ENCODE peak calls at places on chromosomes 12 and 14, in eight cellular contexts. W is AG20443; Y is HCEC 1CT; B is lower lobe of right lung; I is stimulated activated CD4-positive, alpha-beta T cell treated with anti-CD3 and anti-CD28 coated beads, Interleukin-4, amount 100 ng/mL, for 48 hours; U is MM.1S; R is HTR-8/SVneo; Q is iPS-NIHi11. L is an unnamed sample.

GRCh38 chr14:105924951-105925591 is 398.7 kb downstream of the TMEM121 start:
- DNase-seq in I (no peak), Q (no peak), U (no peak), R (no peak), W (no peak), Y (no peak), B (peak; percentile 14), L (no peak)

GRCh38 chr12:67002711-67003110 is 266.4 kb upstream of the CAND1 start:
- DNase-seq in W (no peak), U (no peak), Y (no peak), R (no peak), I (no peak), B (no peak), Q (no peak), L (no peak)

GRCh38 chr12:49971141-49971540 is 1.6 kb upstream of the AQP6 start:
- DNase-seq in W (no peak), I (no peak), Q (no peak), R (no peak), B (no peak), Y (no peak), U (no peak), L (no peak)

GRCh38 chr12:17661250-17661649 is 428.7 kb downstream of the RERGL start:
- DNase-seq in I (no peak), Q (peak; percentile 15), B (no peak), W (no peak), R (no peak), U (no peak), Y (no peak), L (no peak)

GRCh38 chr12:6758511-6758910 is 5.6 kb upstream of the MLF2 start:
- DNase-seq in I (no peak), Y (no peak), U (peak; percentile 30), R (no peak), B (no peak), W (no peak), Q (no peak), L (no peak)

GRCh38 chr14:54686871-54687749 is 120.2 kb downstream of the SAMD4A start:
- DNase-seq in W (peak; percentile 24), B (no peak), I (no peak), R (no peak), U (no peak), Q (no peak), Y (no peak), L (peak; percentile 37)

GRCh38 chr14:105167303-105168092 is 1.1 kb downstream of the JAG2 start:
- DNase-seq in U (no peak), W (no peak), Q (peak; percentile 81), I (no peak), B (peak; percentile 66), Y (no peak), R (no peak), L (no peak)

GRCh38 chr12:89768586-89769482 is 60.2 kb upstream of the ATP2B1 start:
- DNase-seq in Q (no peak), I (no peak), R (peak; percentile 65), Y (peak; percentile 99), W (peak; percentile 80), U (no peak), B (no peak), L (no peak)

GRCh38 chr12:120445911-120446909 is at the start of the genes GATC and TRIAP1:
- DNase-seq in Q (peak; percentile 85), R (peak; percentile 72), W (peak; percentile 91), B (peak; percentile 88), I (peak; percentile 86), U (peak; percentile 75), Y (peak; percentile 67), L (peak; percentile 85)

GRCh38 chr12:43969882-43970281 is 134.0 kb downstream of the TMEM117 start:
- DNase-seq in B (no peak), R (no peak), I (no peak), Q (no peak), U (no peak), Y (peak; percentile 67), W (no peak), L (no peak)

GRCh38 chr12:129622566-129622965 is 281.3 kb downstream of the TMEM132D start:
- DNase-seq in R (no peak), B (no peak), Y (no peak), I (no peak), U (no peak), Q (no peak), W (no peak), L (no peak)

GRCh38 chr12:45727994-45728624 is 1.4 kb upstream of the ARID2 start:
- DNase-seq in Y (no peak), U (no peak), I (no peak), R (no peak), Q (no peak), W (no peak), B (no peak), L (no peak)